ENCODE peak calls at places on chromosome 13, in eight cellular contexts. One of them, this sample, is unnamed.

GRCh38 chr13:97259787-97260641 is 37.9 kb downstream of the MBNL2 start:
- DNase-seq in uterus: no peak
- DNase-seq in activated effector memory CD4-positive, alpha-beta T cell treated with Interleukin-2 at 50 U/mL for 16 hours: no peak
- DNase-seq in progenitor cell of endocrine pancreas: no peak
- DNase-seq in CD8-positive, alpha-beta memory T cell: no peak
- DNase-seq in endodermal cell: no peak
- DNase-seq in body of pancreas: no peak
- DNase-seq in AG09309: no peak
- DNase-seq in this sample: no peak

GRCh38 chr13:81012031-81012430 is 671.1 kb upstream of the SPRY2 start:
- DNase-seq in progenitor cell of endocrine pancreas: no peak
- DNase-seq in uterus: no peak
- DNase-seq in body of pancreas: no peak
- DNase-seq in activated effector memory CD4-positive, alpha-beta T cell treated with Interleukin-2 at 50 U/mL for 16 hours: no peak
- DNase-seq in endodermal cell: no peak
- DNase-seq in AG09309: no peak
- DNase-seq in CD8-positive, alpha-beta memory T cell: no peak
- DNase-seq in this sample: no peak

GRCh38 chr13:24905242-24905641 is 141.3 kb downstream of the RNF17 start:
- DNase-seq in uterus: no peak
- DNase-seq in body of pancreas: no peak
- DNase-seq in activated effector memory CD4-positive, alpha-beta T cell treated with Interleukin-2 at 50 U/mL for 16 hours: no peak
- DNase-seq in CD8-positive, alpha-beta memory T cell: no peak
- DNase-seq in AG09309: peak
- DNase-seq in endodermal cell: no peak
- DNase-seq in progenitor cell of endocrine pancreas: no peak
- DNase-seq in this sample: peak

GRCh38 chr13:74825170-74825948 is 656.6 kb downstream of the TBC1D4 start:
- DNase-seq in AG09309: peak
- DNase-seq in uterus: no peak
- DNase-seq in body of pancreas: no peak
- DNase-seq in activated effector memory CD4-positive, alpha-beta T cell treated with Interleukin-2 at 50 U/mL for 16 hours: no peak
- DNase-seq in progenitor cell of endocrine pancreas: no peak
- DNase-seq in CD8-positive, alpha-beta memory T cell: no peak
- DNase-seq in endodermal cell: no peak
- DNase-seq in this sample: peak

GRCh38 chr13:114044486-114044885 is 70.6 kb upstream of the C13orf46 start:
- DNase-seq in body of pancreas: no peak
- DNase-seq in AG09309: no peak
- DNase-seq in progenitor cell of endocrine pancreas: no peak
- DNase-seq in CD8-positive, alpha-beta memory T cell: no peak
- DNase-seq in endodermal cell: no peak
- DNase-seq in uterus: peak
- DNase-seq in activated effector memory CD4-positive, alpha-beta T cell treated with Interleukin-2 at 50 U/mL for 16 hours: no peak
- DNase-seq in this sample: no peak

GRCh38 chr13:23898101-23898500 is 799 bp upstream of the C1QTNF9B start:
- DNase-seq in body of pancreas: no peak
- DNase-seq in AG09309: no peak
- DNase-seq in progenitor cell of endocrine pancreas: no peak
- DNase-seq in CD8-positive, alpha-beta memory T cell: no peak
- DNase-seq in activated effector memory CD4-positive, alpha-beta T cell treated with Interleukin-2 at 50 U/mL for 16 hours: no peak
- DNase-seq in endodermal cell: no peak
- DNase-seq in uterus: no peak
- DNase-seq in this sample: no peak

GRCh38 chr13:86085890-86086289 is 286.7 kb upstream of the SLITRK6 start:
- DNase-seq in progenitor cell of endocrine pancreas: no peak
- DNase-seq in AG09309: no peak
- DNase-seq in activated effector memory CD4-positive, alpha-beta T cell treated with Interleukin-2 at 50 U/mL for 16 hours: no peak
- DNase-seq in endodermal cell: no peak
- DNase-seq in CD8-positive, alpha-beta memory T cell: no peak
- DNase-seq in uterus: no peak
- DNase-seq in body of pancreas: no peak
- DNase-seq in this sample: no peak

GRCh38 chr13:105937451-105937850 is 598.0 kb downstream of the EFNB2 start:
- DNase-seq in CD8-positive, alpha-beta memory T cell: no peak
- DNase-seq in progenitor cell of endocrine pancreas: no peak
- DNase-seq in endodermal cell: no peak
- DNase-seq in AG09309: no peak
- DNase-seq in body of pancreas: no peak
- DNase-seq in uterus: no peak
- DNase-seq in activated effector memory CD4-positive, alpha-beta T cell treated with Interleukin-2 at 50 U/mL for 16 hours: no peak
- DNase-seq in this sample: no peak

GRCh38 chr13:109818136-109818535 is 31.8 kb upstream of the IRS2 start:
- DNase-seq in endodermal cell: no peak
- DNase-seq in body of pancreas: no peak
- DNase-seq in CD8-positive, alpha-beta memory T cell: no peak
- DNase-seq in uterus: no peak
- DNase-seq in progenitor cell of endocrine pancreas: no peak
- DNase-seq in AG09309: no peak
- DNase-seq in activated effector memory CD4-positive, alpha-beta T cell treated with Interleukin-2 at 50 U/mL for 16 hours: no peak
- DNase-seq in this sample: no peak

GRCh38 chr13:26529441-26529840 is 28.0 kb upstream of the WASF3 start:
- DNase-seq in uterus: no peak
- DNase-seq in progenitor cell of endocrine pancreas: peak
- DNase-seq in AG09309: peak
- DNase-seq in endodermal cell: peak
- DNase-seq in body of pancreas: peak
- DNase-seq in CD8-positive, alpha-beta memory T cell: no peak
- DNase-seq in activated effector memory CD4-positive, alpha-beta T cell treated with Interleukin-2 at 50 U/mL for 16 hours: no peak
- DNase-seq in this sample: peak

GRCh38 chr13:113176292-113176691 is 17.8 kb downstream of the PROZ start:
- DNase-seq in CD8-positive, alpha-beta memory T cell: peak
- DNase-seq in progenitor cell of endocrine pancreas: no peak
- DNase-seq in endodermal cell: no peak
- DNase-seq in body of pancreas: no peak
- DNase-seq in uterus: no peak
- DNase-seq in AG09309: no peak
- DNase-seq in activated effector memory CD4-positive, alpha-beta T cell treated with Interleukin-2 at 50 U/mL for 16 hours: no peak
- DNase-seq in this sample: no peak

GRCh38 chr13:46850214-46850613 is 46.6 kb downstream of the HTR2A start:
- DNase-seq in CD8-positive, alpha-beta memory T cell: no peak
- DNase-seq in endodermal cell: no peak
- DNase-seq in progenitor cell of endocrine pancreas: no peak
- DNase-seq in body of pancreas: no peak
- DNase-seq in uterus: no peak
- DNase-seq in AG09309: no peak
- DNase-seq in activated effector memory CD4-positive, alpha-beta T cell treated with Interleukin-2 at 50 U/mL for 16 hours: no peak
- DNase-seq in this sample: no peak

GRCh38 chr13:51057001-51057400 is 54.1 kb downstream of the C13orf42 start:
- DNase-seq in uterus: no peak
- DNase-seq in progenitor cell of endocrine pancreas: no peak
- DNase-seq in body of pancreas: no peak
- DNase-seq in CD8-positive, alpha-beta memory T cell: no peak
- DNase-seq in activated effector memory CD4-positive, alpha-beta T cell treated with Interleukin-2 at 50 U/mL for 16 hours: no peak
- DNase-seq in endodermal cell: peak
- DNase-seq in AG09309: no peak
- DNase-seq in this sample: no peak

GRCh38 chr13:93963266-93964131 is 516.0 kb downstream of the DCT start:
- DNase-seq in endodermal cell: no peak
- DNase-seq in body of pancreas: no peak
- DNase-seq in CD8-positive, alpha-beta memory T cell: no peak
- DNase-seq in progenitor cell of endocrine pancreas: no peak
- DNase-seq in AG09309: peak
- DNase-seq in uterus: no peak
- DNase-seq in activated effector memory CD4-positive, alpha-beta T cell treated with Interleukin-2 at 50 U/mL for 16 hours: no peak
- DNase-seq in this sample: peak

GRCh38 chr13:84455143-84455905 is 573.0 kb upstream of the SLITRK1 start:
- DNase-seq in progenitor cell of endocrine pancreas: no peak
- DNase-seq in body of pancreas: no peak
- DNase-seq in AG09309: no peak
- DNase-seq in uterus: no peak
- DNase-seq in activated effector memory CD4-positive, alpha-beta T cell treated with Interleukin-2 at 50 U/mL for 16 hours: no peak
- DNase-seq in endodermal cell: no peak
- DNase-seq in CD8-positive, alpha-beta memory T cell: no peak
- DNase-seq in this sample: no peak

GRCh38 chr13:30173301-30173605 is 134.1 kb downstream of the KATNAL1 start:
- DNase-seq in endodermal cell: no peak
- DNase-seq in AG09309: no peak
- DNase-seq in body of pancreas: no peak
- DNase-seq in progenitor cell of endocrine pancreas: no peak
- DNase-seq in activated effector memory CD4-positive, alpha-beta T cell treated with Interleukin-2 at 50 U/mL for 16 hours: no peak
- DNase-seq in uterus: no peak
- DNase-seq in CD8-positive, alpha-beta memory T cell: no peak
- DNase-seq in this sample: no peak

GRCh38 chr13:101013245-101013644 is 338.6 kb upstream of the TMTC4 start:
- DNase-seq in uterus: no peak
- DNase-seq in endodermal cell: no peak
- DNase-seq in body of pancreas: no peak
- DNase-seq in CD8-positive, alpha-beta memory T cell: no peak
- DNase-seq in AG09309: no peak
- DNase-seq in activated effector memory CD4-positive, alpha-beta T cell treated with Interleukin-2 at 50 U/mL for 16 hours: no peak
- DNase-seq in progenitor cell of endocrine pancreas: no peak
- DNase-seq in this sample: no peak

GRCh38 chr13:27973956-27974662 is 5.0 kb upstream of the CDX2 start:
- DNase-seq in endodermal cell: no peak
- DNase-seq in activated effector memory CD4-positive, alpha-beta T cell treated with Interleukin-2 at 50 U/mL for 16 hours: no peak
- DNase-seq in body of pancreas: no peak
- DNase-seq in progenitor cell of endocrine pancreas: no peak
- DNase-seq in uterus: no peak
- DNase-seq in CD8-positive, alpha-beta memory T cell: no peak
- DNase-seq in AG09309: no peak
- DNase-seq in this sample: no peak

GRCh38 chr13:79491715-79492114 is 10.8 kb downstream of the NDFIP2 start:
- DNase-seq in progenitor cell of endocrine pancreas: no peak
- DNase-seq in AG09309: peak
- DNase-seq in uterus: no peak
- DNase-seq in CD8-positive, alpha-beta memory T cell: no peak
- DNase-seq in body of pancreas: no peak
- DNase-seq in endodermal cell: no peak
- DNase-seq in activated effector memory CD4-positive, alpha-beta T cell treated with Interleukin-2 at 50 U/mL for 16 hours: no peak
- DNase-seq in this sample: peak

GRCh38 chr13:97214921-97215320 is 7.2 kb upstream of the MBNL2 start:
- DNase-seq in activated effector memory CD4-positive, alpha-beta T cell treated with Interleukin-2 at 50 U/mL for 16 hours: no peak
- DNase-seq in body of pancreas: no peak
- DNase-seq in uterus: no peak
- DNase-seq in endodermal cell: no peak
- DNase-seq in AG09309: no peak
- DNase-seq in progenitor cell of endocrine pancreas: no peak
- DNase-seq in CD8-positive, alpha-beta memory T cell: no peak
- DNase-seq in this sample: no peak

GRCh38 chr13:44191504-44192171 is 182.0 kb upstream of the SERP2 start:
- DNase-seq in AG09309: peak
- DNase-seq in CD8-positive, alpha-beta memory T cell: no peak
- DNase-seq in activated effector memory CD4-positive, alpha-beta T cell treated with Interleukin-2 at 50 U/mL for 16 hours: peak
- DNase-seq in endodermal cell: peak
- DNase-seq in progenitor cell of endocrine pancreas: no peak
- DNase-seq in uterus: peak
- DNase-seq in body of pancreas: peak
- DNase-seq in this sample: peak